ENCODE peak calls at places on chromosome 11, in ten cellular contexts. One of them, this sample, is unnamed.

GRCh38 chr11:13140873-13141655 is 131.9 kb downstream of the RASSF10 start:
- DNase-seq in brain microvascular endothelial cell: no peak
- DNase-seq in CD4-positive, alpha-beta memory T cell: no peak
- DNase-seq in amniotic epithelial cell: no peak
- DNase-seq in GM20000: no peak
- DNase-seq in iPS DF 19.7: no peak
- DNase-seq in fibroblast of mammary gland: no peak
- DNase-seq in neural crest cell: no peak
- DNase-seq in stimulated activated CD4-positive, alpha-beta T cell treated with anti-CD3 and anti-CD28 coated beads, Interleukin-1b, Interleukin-23, amount 100 ng/mL, for 24 hours: no peak
- DNase-seq in activated CD4-positive, alpha-beta T cell treated with anti-CD3 and anti-CD28 coated beads, Interleukin-2, amount 50 U/mL, for 48 hours: no peak
- DNase-seq in this sample: no peak

GRCh38 chr11:86804871-86805415 is 4.6 kb downstream of the PRSS23 start:
- DNase-seq in CD4-positive, alpha-beta memory T cell: no peak
- DNase-seq in GM20000: no peak
- DNase-seq in neural crest cell: no peak
- DNase-seq in activated CD4-positive, alpha-beta T cell treated with anti-CD3 and anti-CD28 coated beads, Interleukin-2, amount 50 U/mL, for 48 hours: no peak
- DNase-seq in amniotic epithelial cell: no peak
- DNase-seq in brain microvascular endothelial cell: no peak
- DNase-seq in iPS DF 19.7: no peak
- DNase-seq in fibroblast of mammary gland: peak; percentile 61
- DNase-seq in stimulated activated CD4-positive, alpha-beta T cell treated with anti-CD3 and anti-CD28 coated beads, Interleukin-1b, Interleukin-23, amount 100 ng/mL, for 24 hours: no peak
- DNase-seq in this sample: no peak

GRCh38 chr11:32438883-32439487 is 3.6 kb upstream of the WT1 start:
- DNase-seq in iPS DF 19.7: no peak
- DNase-seq in neural crest cell: peak; percentile 25
- DNase-seq in GM20000: peak; percentile 18
- DNase-seq in fibroblast of mammary gland: no peak
- DNase-seq in amniotic epithelial cell: no peak
- DNase-seq in activated CD4-positive, alpha-beta T cell treated with anti-CD3 and anti-CD28 coated beads, Interleukin-2, amount 50 U/mL, for 48 hours: no peak
- DNase-seq in brain microvascular endothelial cell: no peak
- DNase-seq in stimulated activated CD4-positive, alpha-beta T cell treated with anti-CD3 and anti-CD28 coated beads, Interleukin-1b, Interleukin-23, amount 100 ng/mL, for 24 hours: no peak
- DNase-seq in CD4-positive, alpha-beta memory T cell: no peak
- DNase-seq in this sample: no peak

GRCh38 chr11:64186205-64187165 is 514 bp downstream of the STIP1 start:
- DNase-seq in GM20000: no peak
- DNase-seq in brain microvascular endothelial cell: no peak
- DNase-seq in neural crest cell: no peak
- DNase-seq in stimulated activated CD4-positive, alpha-beta T cell treated with anti-CD3 and anti-CD28 coated beads, Interleukin-1b, Interleukin-23, amount 100 ng/mL, for 24 hours: no peak
- DNase-seq in amniotic epithelial cell: no peak
- DNase-seq in iPS DF 19.7: no peak
- DNase-seq in fibroblast of mammary gland: no peak
- DNase-seq in CD4-positive, alpha-beta memory T cell: peak; percentile 28
- DNase-seq in activated CD4-positive, alpha-beta T cell treated with anti-CD3 and anti-CD28 coated beads, Interleukin-2, amount 50 U/mL, for 48 hours: peak; percentile 48
- DNase-seq in this sample: no peak

GRCh38 chr11:30960387-30960992 is 374.3 kb upstream of the MPPED2 start:
- DNase-seq in activated CD4-positive, alpha-beta T cell treated with anti-CD3 and anti-CD28 coated beads, Interleukin-2, amount 50 U/mL, for 48 hours: no peak
- DNase-seq in stimulated activated CD4-positive, alpha-beta T cell treated with anti-CD3 and anti-CD28 coated beads, Interleukin-1b, Interleukin-23, amount 100 ng/mL, for 24 hours: no peak
- DNase-seq in amniotic epithelial cell: peak; percentile 65
- DNase-seq in fibroblast of mammary gland: peak; percentile 56
- DNase-seq in neural crest cell: peak; percentile 5
- DNase-seq in GM20000: peak; percentile 3
- DNase-seq in brain microvascular endothelial cell: peak; percentile 8
- DNase-seq in CD4-positive, alpha-beta memory T cell: no peak
- DNase-seq in iPS DF 19.7: peak; percentile 7
- DNase-seq in this sample: peak; percentile 71

GRCh38 chr11:69718147-69718546 is 14.3 kb upstream of the FGF19 start:
- DNase-seq in iPS DF 19.7: no peak
- DNase-seq in fibroblast of mammary gland: peak; percentile 6
- DNase-seq in stimulated activated CD4-positive, alpha-beta T cell treated with anti-CD3 and anti-CD28 coated beads, Interleukin-1b, Interleukin-23, amount 100 ng/mL, for 24 hours: no peak
- DNase-seq in neural crest cell: peak; percentile 60
- DNase-seq in CD4-positive, alpha-beta memory T cell: no peak
- DNase-seq in GM20000: peak; percentile 67
- DNase-seq in brain microvascular endothelial cell: peak; percentile 23
- DNase-seq in activated CD4-positive, alpha-beta T cell treated with anti-CD3 and anti-CD28 coated beads, Interleukin-2, amount 50 U/mL, for 48 hours: no peak
- DNase-seq in amniotic epithelial cell: peak; percentile 19
- DNase-seq in this sample: peak; percentile 39

GRCh38 chr11:119486016-119486415 is 63.0 kb upstream of the THY1 start:
- DNase-seq in stimulated activated CD4-positive, alpha-beta T cell treated with anti-CD3 and anti-CD28 coated beads, Interleukin-1b, Interleukin-23, amount 100 ng/mL, for 24 hours: no peak
- DNase-seq in iPS DF 19.7: no peak
- DNase-seq in activated CD4-positive, alpha-beta T cell treated with anti-CD3 and anti-CD28 coated beads, Interleukin-2, amount 50 U/mL, for 48 hours: no peak
- DNase-seq in fibroblast of mammary gland: no peak
- DNase-seq in amniotic epithelial cell: no peak
- DNase-seq in GM20000: no peak
- DNase-seq in brain microvascular endothelial cell: no peak
- DNase-seq in neural crest cell: no peak
- DNase-seq in CD4-positive, alpha-beta memory T cell: no peak
- DNase-seq in this sample: no peak

GRCh38 chr11:44621140-44621681 is 55.7 kb downstream of the CD82 start:
- DNase-seq in amniotic epithelial cell: peak; percentile 33
- DNase-seq in activated CD4-positive, alpha-beta T cell treated with anti-CD3 and anti-CD28 coated beads, Interleukin-2, amount 50 U/mL, for 48 hours: peak; percentile 71
- DNase-seq in brain microvascular endothelial cell: peak; percentile 44
- DNase-seq in iPS DF 19.7: no peak
- DNase-seq in stimulated activated CD4-positive, alpha-beta T cell treated with anti-CD3 and anti-CD28 coated beads, Interleukin-1b, Interleukin-23, amount 100 ng/mL, for 24 hours: peak; percentile 42
- DNase-seq in neural crest cell: peak; percentile 90
- DNase-seq in CD4-positive, alpha-beta memory T cell: peak; percentile 55
- DNase-seq in fibroblast of mammary gland: peak; percentile 48
- DNase-seq in GM20000: peak; percentile 59
- DNase-seq in this sample: peak; percentile 54

GRCh38 chr11:70719516-70719915 is 321.2 kb downstream of the CTTN start:
- DNase-seq in CD4-positive, alpha-beta memory T cell: no peak
- DNase-seq in activated CD4-positive, alpha-beta T cell treated with anti-CD3 and anti-CD28 coated beads, Interleukin-2, amount 50 U/mL, for 48 hours: no peak
- DNase-seq in neural crest cell: no peak
- DNase-seq in stimulated activated CD4-positive, alpha-beta T cell treated with anti-CD3 and anti-CD28 coated beads, Interleukin-1b, Interleukin-23, amount 100 ng/mL, for 24 hours: no peak
- DNase-seq in fibroblast of mammary gland: no peak
- DNase-seq in iPS DF 19.7: no peak
- DNase-seq in amniotic epithelial cell: no peak
- DNase-seq in brain microvascular endothelial cell: no peak
- DNase-seq in GM20000: no peak
- DNase-seq in this sample: no peak

GRCh38 chr11:66335531-66336233 is 552 bp downstream of the RIN1 start:
- DNase-seq in amniotic epithelial cell: peak; percentile 49
- DNase-seq in fibroblast of mammary gland: peak; percentile 69
- DNase-seq in brain microvascular endothelial cell: peak; percentile 62
- DNase-seq in CD4-positive, alpha-beta memory T cell: no peak
- DNase-seq in stimulated activated CD4-positive, alpha-beta T cell treated with anti-CD3 and anti-CD28 coated beads, Interleukin-1b, Interleukin-23, amount 100 ng/mL, for 24 hours: no peak
- DNase-seq in GM20000: no peak
- DNase-seq in iPS DF 19.7: no peak
- DNase-seq in activated CD4-positive, alpha-beta T cell treated with anti-CD3 and anti-CD28 coated beads, Interleukin-2, amount 50 U/mL, for 48 hours: no peak
- DNase-seq in neural crest cell: no peak
- DNase-seq in this sample: no peak

GRCh38 chr11:20599424-20600346 is at the start of gene SLC6A5:
- DNase-seq in neural crest cell: peak; percentile 75
- DNase-seq in stimulated activated CD4-positive, alpha-beta T cell treated with anti-CD3 and anti-CD28 coated beads, Interleukin-1b, Interleukin-23, amount 100 ng/mL, for 24 hours: peak; percentile 5
- DNase-seq in brain microvascular endothelial cell: peak; percentile 41
- DNase-seq in iPS DF 19.7: peak; percentile 65
- DNase-seq in amniotic epithelial cell: peak; percentile 33
- DNase-seq in fibroblast of mammary gland: peak; percentile 36
- DNase-seq in CD4-positive, alpha-beta memory T cell: no peak
- DNase-seq in activated CD4-positive, alpha-beta T cell treated with anti-CD3 and anti-CD28 coated beads, Interleukin-2, amount 50 U/mL, for 48 hours: peak; percentile 33
- DNase-seq in GM20000: peak; percentile 75
- DNase-seq in this sample: no peak

GRCh38 chr11:103031834-103032233 is 60.1 kb downstream of the DCUN1D5 start:
- DNase-seq in CD4-positive, alpha-beta memory T cell: no peak
- DNase-seq in amniotic epithelial cell: no peak
- DNase-seq in fibroblast of mammary gland: peak; percentile 36
- DNase-seq in neural crest cell: no peak
- DNase-seq in stimulated activated CD4-positive, alpha-beta T cell treated with anti-CD3 and anti-CD28 coated beads, Interleukin-1b, Interleukin-23, amount 100 ng/mL, for 24 hours: no peak
- DNase-seq in activated CD4-positive, alpha-beta T cell treated with anti-CD3 and anti-CD28 coated beads, Interleukin-2, amount 50 U/mL, for 48 hours: no peak
- DNase-seq in GM20000: no peak
- DNase-seq in brain microvascular endothelial cell: peak; percentile 76
- DNase-seq in iPS DF 19.7: no peak
- DNase-seq in this sample: no peak

GRCh38 chr11:66639066-66639813 is 737 bp downstream of the RBM4 start:
- DNase-seq in brain microvascular endothelial cell: peak; percentile 22
- DNase-seq in GM20000: no peak
- DNase-seq in stimulated activated CD4-positive, alpha-beta T cell treated with anti-CD3 and anti-CD28 coated beads, Interleukin-1b, Interleukin-23, amount 100 ng/mL, for 24 hours: no peak
- DNase-seq in iPS DF 19.7: no peak
- DNase-seq in amniotic epithelial cell: peak; percentile 43
- DNase-seq in fibroblast of mammary gland: peak; percentile 43
- DNase-seq in CD4-positive, alpha-beta memory T cell: peak; percentile 59
- DNase-seq in neural crest cell: no peak
- DNase-seq in activated CD4-positive, alpha-beta T cell treated with anti-CD3 and anti-CD28 coated beads, Interleukin-2, amount 50 U/mL, for 48 hours: no peak
- DNase-seq in this sample: no peak

GRCh38 chr11:66044757-66045156 is 4.2 kb downstream of the GAL3ST3 start:
- DNase-seq in fibroblast of mammary gland: no peak
- DNase-seq in brain microvascular endothelial cell: no peak
- DNase-seq in iPS DF 19.7: no peak
- DNase-seq in amniotic epithelial cell: no peak
- DNase-seq in GM20000: no peak
- DNase-seq in CD4-positive, alpha-beta memory T cell: no peak
- DNase-seq in stimulated activated CD4-positive, alpha-beta T cell treated with anti-CD3 and anti-CD28 coated beads, Interleukin-1b, Interleukin-23, amount 100 ng/mL, for 24 hours: no peak
- DNase-seq in neural crest cell: no peak
- DNase-seq in activated CD4-positive, alpha-beta T cell treated with anti-CD3 and anti-CD28 coated beads, Interleukin-2, amount 50 U/mL, for 48 hours: no peak
- DNase-seq in this sample: no peak

GRCh38 chr11:106231591-106231990 is 154.1 kb downstream of the AASDHPPT start:
- DNase-seq in fibroblast of mammary gland: peak; percentile 43
- DNase-seq in activated CD4-positive, alpha-beta T cell treated with anti-CD3 and anti-CD28 coated beads, Interleukin-2, amount 50 U/mL, for 48 hours: no peak
- DNase-seq in GM20000: no peak
- DNase-seq in stimulated activated CD4-positive, alpha-beta T cell treated with anti-CD3 and anti-CD28 coated beads, Interleukin-1b, Interleukin-23, amount 100 ng/mL, for 24 hours: no peak
- DNase-seq in iPS DF 19.7: no peak
- DNase-seq in brain microvascular endothelial cell: no peak
- DNase-seq in neural crest cell: no peak
- DNase-seq in amniotic epithelial cell: no peak
- DNase-seq in CD4-positive, alpha-beta memory T cell: no peak
- DNase-seq in this sample: no peak

GRCh38 chr11:75467881-75468280 is 34.9 kb upstream of the KLHL35 start:
- DNase-seq in CD4-positive, alpha-beta memory T cell: no peak
- DNase-seq in activated CD4-positive, alpha-beta T cell treated with anti-CD3 and anti-CD28 coated beads, Interleukin-2, amount 50 U/mL, for 48 hours: no peak
- DNase-seq in iPS DF 19.7: no peak
- DNase-seq in stimulated activated CD4-positive, alpha-beta T cell treated with anti-CD3 and anti-CD28 coated beads, Interleukin-1b, Interleukin-23, amount 100 ng/mL, for 24 hours: no peak
- DNase-seq in amniotic epithelial cell: no peak
- DNase-seq in GM20000: no peak
- DNase-seq in fibroblast of mammary gland: no peak
- DNase-seq in neural crest cell: no peak
- DNase-seq in brain microvascular endothelial cell: no peak
- DNase-seq in this sample: no peak

GRCh38 chr11:61602775-61603569 is 22.1 kb upstream of the SYT7 start:
- DNase-seq in stimulated activated CD4-positive, alpha-beta T cell treated with anti-CD3 and anti-CD28 coated beads, Interleukin-1b, Interleukin-23, amount 100 ng/mL, for 24 hours: no peak
- DNase-seq in fibroblast of mammary gland: peak; percentile 99
- DNase-seq in activated CD4-positive, alpha-beta T cell treated with anti-CD3 and anti-CD28 coated beads, Interleukin-2, amount 50 U/mL, for 48 hours: no peak
- DNase-seq in iPS DF 19.7: no peak
- DNase-seq in neural crest cell: no peak
- DNase-seq in brain microvascular endothelial cell: peak; percentile 66
- DNase-seq in GM20000: no peak
- DNase-seq in CD4-positive, alpha-beta memory T cell: no peak
- DNase-seq in amniotic epithelial cell: peak; percentile 93
- DNase-seq in this sample: no peak